ENCODE peak calls at places on chromosome 1, in five cellular contexts. R is HFFc6, B is cardiac muscle cell, C is foreskin fibroblast, D is choroid plexus epithelial cell. O is an unnamed sample.

GRCh38 chr1:159960721-159961381 is 6.8 kb upstream of the SLAMF9 start:
- DNase-seq in B (no peak), D (peak), R (peak), C (peak), O (peak)

GRCh38 chr1:13948396-13948795 is 248.4 kb downstream of the PRDM2 start:
- DNase-seq in D (no peak), C (peak), R (no peak), B (no peak), O (no peak)

GRCh38 chr1:51642739-51643142 is 25.8 kb downstream of the OSBPL9 start:
- DNase-seq in D (peak), R (peak), B (no peak), C (peak), O (no peak)

GRCh38 chr1:78005755-78006154 is 1.0 kb downstream of the DNAJB4 start:
- DNase-seq in C (peak), B (peak), D (peak), R (peak), O (peak)

GRCh38 chr1:165815725-165816124 is 11.7 kb upstream of the UCK2 start:
- DNase-seq in C (peak), D (peak), B (peak), R (peak), O (no peak)

GRCh38 chr1:212514056-212514614 is 81.4 kb downstream of the NENF start:
- DNase-seq in C (peak), R (no peak), B (no peak), D (peak), O (no peak)

GRCh38 chr1:206469933-206470691 is at the start of gene IKBKE:
- DNase-seq in R (peak), B (peak), D (peak), C (peak), O (peak)

GRCh38 chr1:23557471-23558124 is 1.7 kb downstream of the ID3 start:
- DNase-seq in D (peak), B (no peak), C (peak), R (no peak), O (no peak)

GRCh38 chr1:21069549-21069948 is 107.1 kb downstream of the EIF4G3 start:
- DNase-seq in C (peak), R (peak), B (no peak), D (peak), O (no peak)

GRCh38 chr1:197859024-197859423 is 43.4 kb upstream of the C1orf53 start:
- DNase-seq in C (no peak), B (no peak), R (no peak), D (no peak), O (no peak)

GRCh38 chr1:187630653-187631380 is 802.1 kb downstream of the PLA2G4A start:
- DNase-seq in B (no peak), C (no peak), D (no peak), R (no peak), O (no peak)

GRCh38 chr1:191876631-191877030 is 281.6 kb upstream of the RGS18 start:
- DNase-seq in C (no peak), R (no peak), B (no peak), D (no peak), O (no peak)

DNA sequence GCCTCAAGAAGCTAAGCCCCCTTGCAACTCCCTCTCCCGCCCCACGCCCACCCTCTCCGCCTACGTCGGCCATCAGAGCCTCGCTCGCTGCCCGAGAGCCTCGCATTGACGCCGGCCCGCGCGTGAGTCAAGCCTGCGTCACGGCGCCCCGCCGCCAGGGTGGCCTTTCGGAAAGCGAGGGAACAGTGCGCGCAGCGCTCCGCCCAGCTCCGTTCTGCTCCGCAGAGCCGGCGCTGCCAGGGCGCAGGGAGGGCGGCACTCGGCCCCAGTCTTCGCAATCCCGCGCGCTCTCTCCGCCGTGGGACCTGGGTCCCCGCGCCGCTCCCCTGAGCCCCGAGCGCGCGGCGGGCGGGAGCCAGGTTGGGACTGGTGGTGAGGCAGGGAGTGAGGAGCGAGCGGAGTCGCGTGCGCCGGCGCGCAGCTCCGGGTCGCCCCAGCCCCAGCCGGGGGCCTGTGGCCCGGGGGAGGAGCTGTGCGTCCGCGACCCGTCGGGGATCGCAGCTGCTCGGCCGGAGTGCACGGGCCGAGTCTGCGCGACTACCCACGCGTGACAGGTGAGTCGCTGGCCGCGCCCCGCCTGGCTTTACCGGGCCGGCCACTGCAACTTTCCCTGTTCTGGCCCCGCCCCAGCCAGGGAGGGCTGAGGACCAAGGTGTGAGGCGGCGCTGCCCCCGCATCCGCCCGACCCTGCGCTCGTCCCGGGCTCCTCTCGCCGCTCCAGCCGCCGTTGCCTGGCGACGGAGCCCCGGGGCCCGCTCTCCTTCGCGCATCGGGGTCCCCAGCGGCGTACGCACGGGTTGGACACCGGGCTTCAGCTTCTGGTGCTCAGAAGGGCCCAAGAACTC is at the start of gene SLC6A17:
- DNase-seq in R (peak), C (peak), B (peak), D (peak), O (peak)
- TF ChIP-seq CTCF in R (peak), C (no peak), B (no peak), D (no peak), O (no peak)

DNA sequence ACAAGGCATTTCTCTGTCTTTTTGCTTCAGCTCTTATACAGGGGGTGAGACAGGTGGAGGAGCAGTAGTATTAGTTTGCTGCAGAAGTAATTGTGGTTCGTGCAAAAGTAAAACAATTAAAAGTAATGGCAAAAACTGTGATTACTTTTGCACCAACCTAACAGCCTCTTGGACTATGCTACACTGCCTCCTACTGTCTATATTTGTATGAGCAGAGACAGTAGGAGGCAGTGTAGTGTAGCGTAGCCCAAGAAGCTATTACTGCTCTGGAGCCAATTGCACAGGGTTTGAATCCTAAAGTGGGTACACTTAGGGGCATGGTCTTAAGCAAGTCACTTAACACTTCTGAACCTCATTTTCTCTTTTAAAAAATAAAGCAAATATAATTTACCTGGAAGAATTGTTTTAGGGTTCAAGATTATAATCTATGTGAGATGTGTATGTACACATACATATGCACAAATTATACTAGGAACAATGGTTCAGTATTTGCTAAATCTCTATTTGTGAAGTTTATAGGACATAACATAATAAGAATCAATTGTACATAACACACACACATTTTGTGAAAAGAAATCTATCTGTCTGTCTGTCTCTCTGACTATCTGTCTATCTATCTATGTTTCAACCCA is 103.8 kb downstream of the BRINP3 start:
- DNase-seq in B (peak), D (peak), C (peak), R (no peak), O (no peak)
- TF ChIP-seq CTCF in B (peak), D (peak), C (no peak), R (no peak), O (no peak)

GRCh38 chr1:92820024-92820423 is 11.8 kb upstream of the RPL5 start:
- DNase-seq in C (peak), B (no peak), R (peak), D (peak), O (no peak)

GRCh38 chr1:92817986-92818764 is 13.7 kb upstream of the RPL5 start:
- DNase-seq in B (peak), R (peak), C (peak), D (peak), O (peak)

GRCh38 chr1:92817137-92817697 is 14.6 kb upstream of the RPL5 start:
- DNase-seq in D (no peak), B (no peak), R (no peak), C (no peak), O (no peak)

GRCh38 chr1:92820551-92820950 is 11.3 kb upstream of the RPL5 start:
- DNase-seq in R (no peak), D (peak), B (no peak), C (no peak), O (no peak)

DNA sequence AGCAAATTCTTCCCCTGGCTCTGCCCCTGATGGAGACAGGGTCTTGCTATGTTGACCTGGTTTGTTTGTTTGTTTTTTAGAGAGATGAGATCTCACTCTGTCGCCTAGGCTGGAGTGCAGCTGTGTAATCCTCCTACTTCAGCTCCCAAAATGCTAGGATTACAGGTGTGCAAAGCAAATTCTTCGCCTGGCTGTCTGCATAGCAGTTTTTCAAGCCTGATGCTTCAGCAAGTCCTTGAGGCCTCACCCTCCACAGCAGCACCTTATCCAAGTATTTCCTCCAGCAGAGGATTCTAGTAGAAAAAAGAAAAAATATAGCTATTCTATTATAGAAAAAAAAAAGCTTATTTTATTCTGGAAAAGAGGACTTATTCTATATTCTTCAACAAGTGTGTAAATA is 15.1 kb upstream of the RPL5 start:
- DNase-seq in C (no peak), R (no peak), D (no peak), B (no peak), O (no peak)
- TF ChIP-seq CTCF in C (no peak), R (no peak), D (no peak), B (no peak), O (no peak)

GRCh38 chr1:229990326-229990725 is 76.7 kb upstream of the GALNT2 start:
- DNase-seq in R (no peak), B (no peak), C (no peak), D (no peak), O (no peak)
- TF ChIP-seq CTCF in R (no peak), B (no peak), C (no peak), D (no peak), O (no peak)

GRCh38 chr1:31670583-31670944 is 25.9 kb upstream of the PEF1 start:
- DNase-seq in D (no peak), C (no peak), R (no peak), B (no peak), O (no peak)
- TF ChIP-seq CTCF in D (no peak), C (no peak), R (no peak), B (no peak), O (no peak)

DNA sequence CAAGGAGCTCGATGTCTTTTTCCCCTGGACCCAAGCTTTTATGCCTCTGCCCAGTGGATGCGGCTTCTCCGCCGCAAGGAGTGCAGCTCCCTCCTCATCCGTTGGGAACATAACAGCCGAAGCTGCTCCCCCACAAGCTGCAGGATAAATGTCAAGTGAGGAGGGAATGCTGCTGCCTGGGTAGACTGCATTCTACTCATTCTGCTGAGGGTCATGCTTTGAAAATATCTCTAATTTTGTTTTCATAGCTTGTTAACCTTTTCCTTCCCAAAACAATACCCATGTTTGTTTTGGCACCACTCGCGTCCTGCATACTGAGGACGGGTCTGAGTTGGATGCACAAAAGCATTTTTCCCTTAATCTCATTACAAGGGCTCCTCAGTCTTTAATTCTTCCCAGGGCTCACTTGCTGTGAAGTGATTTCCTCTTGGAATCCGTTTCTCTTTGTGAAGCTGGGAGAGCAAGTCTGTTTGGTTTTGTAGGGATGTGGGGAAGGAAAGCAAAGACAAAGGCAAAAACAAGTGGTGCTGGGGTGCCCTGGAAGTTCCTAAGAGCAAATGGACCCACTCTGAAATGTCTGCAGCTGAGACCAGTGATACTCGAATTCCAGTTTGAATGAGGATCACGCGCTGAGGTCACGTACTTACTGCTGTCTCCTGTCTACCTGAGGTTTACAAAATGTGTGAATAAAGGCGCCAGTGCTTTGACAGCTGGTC is 134.0 kb upstream of the IRF2BP2 start:
- DNase-seq in B (no peak), D (peak), R (no peak), C (peak), O (no peak)
- TF ChIP-seq CTCF in B (peak), D (peak), R (no peak), C (no peak), O (no peak)

O was measured in RWPE1.